ENCODE peak calls at places on chromosomes 7 and 10, in four cellular contexts. Y is body of pancreas, G is heart right ventricle, D is A549. C is an unnamed sample. For H3K4me1, the result is how much of the 10 kb centered on the place peaks cover.

GRCh38 chr10:129704786-129705525 is 237.9 kb downstream of the MGMT start:
- DNase-seq in Y (no peak), G (no peak), D (no peak), C (no peak)

GRCh38 chr7:81869670-81870069 is 99.8 kb upstream of the HGF start:
- DNase-seq in Y (no peak), G (no peak), D (no peak), C (no peak)

GRCh38 chr10:21668831-21669230 is 134.8 kb downstream of the MLLT10 start:
- DNase-seq in Y (no peak), G (no peak), D (no peak), C (no peak)

GRCh38 chr7:74299401-74299800 is 10.2 kb downstream of the CLIP2 start:
- DNase-seq in Y (no peak), G (no peak), D (no peak), C (no peak)

GRCh38 chr10:104246981-104247380 is 7.7 kb upstream of the GSTO1 start:
- DNase-seq in Y (no peak), G (peak), D (no peak), C (no peak)

GRCh38 chr7:16320261-16320660 is 101.1 kb downstream of the CRPPA start:
- DNase-seq in Y (no peak), G (no peak), D (no peak), C (no peak)

GRCh38 chr10:1404236-1404952 is 332.9 kb downstream of the ADARB2 start:
- DNase-seq in Y (no peak), G (no peak), D (no peak), C (no peak)

GRCh38 chr10:122632031-122632430 is 67.6 kb downstream of the C10orf120 start:
- DNase-seq in Y (no peak), G (peak), D (no peak), C (no peak)

GRCh38 chr7:30979027-30979426 is 15.3 kb downstream of the GHRHR start:
- DNase-seq in Y (no peak), G (no peak), D (no peak), C (peak)

GRCh38 chr7:43248961-43249807 is 136.7 kb downstream of the HECW1 start:
- DNase-seq in Y (no peak), G (no peak), D (peak), C (no peak)

GRCh38 chr10:69810097-69810496 is 8.4 kb downstream of the COL13A1 start:
- DNase-seq in Y (no peak), G (no peak), D (no peak), C (no peak)

GRCh38 chr10:72673280-72673679 is 18.7 kb upstream of the MCU start:
- DNase-seq in Y (no peak), G (no peak), D (no peak), C (no peak)

GRCh38 chr7:22001345-22002004 is 55.8 kb upstream of the CDCA7L start:
- DNase-seq in Y (no peak), G (peak), D (peak), C (no peak)

GRCh38 chr10:74704629-74705360 is 121.6 kb upstream of the KAT6B start:
- DNase-seq in Y (peak), G (no peak), D (no peak), C (no peak)

GRCh38 chr7:86904949-86905834 is 154.3 kb downstream of the ELAPOR2 start:
- DNase-seq in Y (peak), G (no peak), D (peak), C (no peak)

GRCh38 chr7:98177553-98177952 is 33.7 kb upstream of the BHLHA15 start:
- DNase-seq in Y (peak), G (no peak), D (no peak), C (no peak)

GRCh38 chr10:83603708-83604107 is 535.6 kb upstream of the GHITM start:
- DNase-seq in Y (no peak), G (no peak), D (no peak), C (no peak)

GRCh38 chr10:93565421-93565820 is 1.0 kb upstream of the FFAR4 start:
- DNase-seq in Y (no peak), G (no peak), D (no peak), C (no peak)

GRCh38 chr7:128697301-128697905 is 25.3 kb downstream of the GARIN1A start:
- DNase-seq in Y (no peak), G (no peak), D (peak), C (peak)

GRCh38 chr10:18649364-18649959 is 1.9 kb downstream of the NSUN6 start:
- DNase-seq in Y (no peak), G (no peak), D (no peak), C (no peak)

GRCh38 chr10:122669045-122669444 is 30.6 kb downstream of the C10orf120 start:
- DNase-seq in Y (no peak), G (no peak), D (no peak), C (no peak)

GRCh38 chr7:105532709-105533460 is 884 bp downstream of the RINT1 start:
- DNase-seq in Y (no peak), G (no peak), D (no peak), C (no peak)

GRCh38 chr10:26799342-26799741 is 61.4 kb downstream of the ABI1 start:
- DNase-seq in Y (no peak), G (peak), D (no peak), C (no peak)

GRCh38 chr7:80187727-80188126 is 53.1 kb downstream of the GNAI1 start:
- DNase-seq in Y (no peak), G (no peak), D (no peak), C (no peak)

GRCh38 chr10:80252296-80252887 is 37.1 kb downstream of the MAT1A start:
- DNase-seq in Y (no peak), G (no peak), D (no peak), C (no peak)

GRCh38 chr10:5632430-5632829 is 34.0 kb downstream of the ASB13 start:
- DNase-seq in Y (peak), G (no peak), D (peak), C (peak)

GRCh38 chr10:132630666-132631347 is 93.2 kb downstream of the INPP5A start:
- DNase-seq in Y (peak), G (peak), D (no peak), C (peak)
- H3K4me1 ChIP-seq in Y (under half), G (half or more), D (under half), C (under half)

GRCh38 chr10:98266647-98267046 is 1.3 kb downstream of the LOXL4 start:
- DNase-seq in Y (no peak), G (no peak), D (no peak), C (no peak)
- H3K4me3 ChIP-seq in Y (no peak), G (no peak), D (no peak), C (no peak)

DNA sequence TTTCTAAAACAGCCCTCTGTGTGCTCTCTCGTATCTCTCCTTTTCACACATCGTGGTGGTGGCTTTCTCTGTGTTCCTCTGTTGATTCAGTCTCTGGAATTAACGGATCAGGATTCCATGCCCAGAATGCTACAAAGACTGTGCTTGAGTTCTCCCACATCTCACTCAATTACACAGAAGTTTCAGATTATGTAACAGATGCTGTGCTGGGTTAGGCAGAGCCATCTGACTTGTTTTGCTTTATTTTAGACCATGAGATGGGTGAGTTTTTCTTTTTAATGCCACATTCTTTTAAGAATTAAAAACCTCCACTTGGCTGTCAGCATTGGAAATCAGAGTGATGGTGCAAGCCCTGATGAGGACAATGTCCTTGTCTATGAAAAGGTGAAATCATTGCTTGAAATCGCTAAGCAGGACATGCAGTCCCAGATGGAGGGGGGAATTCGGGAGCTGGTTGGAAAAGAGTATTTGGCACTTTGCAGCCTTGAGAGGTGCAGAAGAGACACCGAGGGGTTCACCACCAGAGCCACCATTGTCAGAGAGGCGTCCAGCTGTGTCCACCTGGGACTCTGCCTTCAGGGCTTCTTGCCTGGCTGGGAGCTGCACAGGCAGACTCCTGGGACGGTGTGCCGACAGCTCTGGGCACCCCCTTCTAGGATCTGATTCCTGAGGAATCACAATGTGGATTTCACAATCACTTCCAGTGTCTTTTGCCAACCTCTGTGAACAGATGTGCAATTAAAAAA is 80.4 kb downstream of the EGFR start:
- DNase-seq in Y (no peak), G (no peak), D (no peak), C (no peak)
- H3K4me1 ChIP-seq in Y (under half), G (half or more), D (under half), C (under half)

GRCh38 chr10:89875557-89875956 is 174.2 kb downstream of the KIF20B start:
- DNase-seq in Y (no peak), G (no peak), D (no peak), C (no peak)

GRCh38 chr10:89879121-89879520 is 177.7 kb downstream of the KIF20B start:
- DNase-seq in Y (no peak), G (no peak), D (no peak), C (no peak)
- H3K4me3 ChIP-seq in Y (no peak), G (no peak), D (no peak), C (no peak)

GRCh38 chr7:157360483-157361025 is 23.8 kb downstream of the DNAJB6 start:
- DNase-seq in Y (no peak), G (no peak), D (no peak), C (no peak)
- H3K4me1 ChIP-seq in Y (under half), G (half or more), D (under half), C (under half)

DNA sequence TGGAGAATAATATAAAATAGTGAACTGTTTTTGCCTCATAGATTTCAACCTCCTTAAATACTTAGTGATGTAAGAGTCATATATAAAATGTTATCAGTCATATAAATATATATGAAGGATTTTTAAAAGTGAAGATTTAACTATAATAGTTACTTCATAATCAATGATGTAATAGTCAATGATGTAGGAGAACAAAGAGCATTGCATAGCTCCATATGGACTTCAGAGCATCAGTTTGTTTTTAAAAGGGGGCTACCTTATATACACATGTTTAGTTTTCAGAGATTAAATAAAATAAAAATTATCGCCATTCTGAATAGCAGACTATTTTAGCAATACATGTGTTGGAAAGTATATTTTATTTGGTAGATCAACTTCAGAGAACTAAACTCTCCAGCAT is 29.1 kb upstream of the EPC1 start:
- DNase-seq in Y (no peak), G (no peak), D (no peak), C (no peak)
- H3K4me3 ChIP-seq in Y (no peak), G (peak), D (peak), C (no peak)

GRCh38 chr10:14383266-14383665 is 52.5 kb upstream of the FRMD4A start:
- DNase-seq in Y (no peak), G (no peak), D (no peak), C (no peak)

GRCh38 chr10:14384096-14384730 is 53.5 kb upstream of the FRMD4A start:
- DNase-seq in Y (no peak), G (no peak), D (no peak), C (no peak)

GRCh38 chr10:14385591-14386201 is 55.0 kb upstream of the FRMD4A start:
- DNase-seq in Y (no peak), G (no peak), D (no peak), C (no peak)

GRCh38 chr10:14384915-14385314 is 54.2 kb upstream of the FRMD4A start:
- DNase-seq in Y (no peak), G (no peak), D (no peak), C (no peak)

GRCh38 chr10:14386202-14386593 is 55.5 kb upstream of the FRMD4A start:
- DNase-seq in Y (no peak), G (no peak), D (no peak), C (peak)
- H3K4me1 ChIP-seq in Y (under half), G (under half), D (under half), C (under half)

DNA sequence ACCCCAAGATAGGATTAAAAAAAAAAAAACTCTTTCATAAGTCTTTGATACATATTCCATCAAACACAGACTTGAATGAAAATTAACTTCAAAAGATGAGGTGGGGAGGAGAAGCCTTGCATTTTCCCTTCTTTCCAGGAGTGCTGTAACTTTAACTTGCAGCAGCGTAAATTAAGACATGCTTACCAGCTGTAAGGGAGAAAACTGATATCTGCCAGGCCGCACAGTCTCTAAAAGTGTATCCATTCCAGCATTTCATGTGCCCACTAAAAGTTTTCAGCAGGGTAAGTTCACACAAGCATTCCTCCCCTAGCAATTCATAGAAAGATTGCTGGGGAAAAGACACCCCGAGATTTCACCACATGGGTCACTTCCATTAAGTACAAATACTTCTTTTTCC is 4.7 kb downstream of the CTBP2 start:
- DNase-seq in Y (no peak), G (no peak), D (no peak), C (no peak)
- H3K4me3 ChIP-seq in Y (no peak), G (no peak), D (no peak), C (no peak)

GRCh38 chr10:61059636-61060035 is 115.7 kb upstream of the RHOBTB1 start:
- DNase-seq in Y (no peak), G (no peak), D (no peak), C (no peak)
- H3K4me1 ChIP-seq in Y (under half), G (under half), D (under half), C (under half)

DNA sequence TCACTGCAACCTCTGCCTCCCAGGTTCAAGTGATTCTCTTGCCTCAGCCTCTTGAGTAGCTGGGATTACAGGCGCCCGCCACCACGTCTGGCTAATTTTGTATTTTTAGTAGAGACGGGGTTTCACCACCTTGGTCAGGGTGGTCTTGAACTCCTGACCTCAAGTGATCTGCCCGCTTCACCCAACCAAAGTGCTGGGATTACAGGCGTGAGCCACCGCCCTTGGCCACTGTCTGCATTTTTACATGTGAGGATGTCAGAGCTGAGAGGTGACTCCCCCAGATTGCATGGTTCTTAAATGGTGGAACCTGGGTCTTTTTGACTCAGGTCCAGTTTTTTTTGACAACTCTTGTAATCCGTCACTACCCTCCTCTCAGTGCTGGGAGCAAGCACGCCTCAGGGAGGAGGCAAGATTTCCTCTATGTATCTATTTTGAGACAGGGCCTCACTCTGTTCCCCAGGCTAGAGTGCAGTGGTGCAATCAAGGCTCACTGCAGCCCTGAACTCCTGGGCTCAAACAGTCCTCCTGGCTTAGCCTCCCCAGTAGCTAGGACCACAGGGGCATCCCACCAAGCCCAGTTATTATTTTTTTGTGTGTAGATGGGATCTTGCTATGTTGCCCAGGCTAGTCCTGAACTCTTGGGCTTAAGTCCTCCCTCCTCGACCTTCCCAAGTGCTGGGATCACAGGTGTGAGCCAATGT is 1.2 kb upstream of the SRRT start:
- DNase-seq in Y (no peak), G (no peak), D (no peak), C (no peak)
- H3K4me3 ChIP-seq in Y (peak), G (peak), D (peak), C (no peak)

C was measured in aorta.